ENCODE peak calls at places on chromosomes 13 and 19, in five cellular contexts. G is tibial artery, I is colonic mucosa, V is aorta, D is OCI-LY7. Y is an unnamed sample. For H3K9me3, the result is how much of the 10 kb centered on the place peaks cover.

GRCh38 chr13:49560270-49561063 is 24.9 kb downstream of the RCBTB1 start:
- DNase-seq in I (no peak), D (no peak), G (no peak), V (no peak), Y (peak)

GRCh38 chr13:61128850-61129645 is 286.6 kb downstream of the PCDH20 start:
- DNase-seq in D (no peak), I (no peak), G (no peak), V (no peak), Y (no peak)

GRCh38 chr13:110382229-110382628 is 75.1 kb downstream of the COL4A2 start:
- DNase-seq in G (no peak), I (no peak), V (no peak), D (no peak), Y (no peak)

GRCh38 chr13:19305434-19305833 is 123.8 kb upstream of the TUBA3C start:
- DNase-seq in D (no peak), V (peak), G (no peak), I (no peak), Y (no peak)

GRCh38 chr13:39038569-39038898 is 278 bp downstream of the NHLRC3 start:
- DNase-seq in G (no peak), D (peak), I (peak), V (no peak), Y (no peak)

GRCh38 chr13:46951516-46951915 is 54.7 kb upstream of the HTR2A start:
- DNase-seq in G (no peak), D (no peak), I (no peak), V (no peak), Y (no peak)

GRCh38 chr19:4575978-4576933 is 16.8 kb upstream of the SEMA6B start:
- DNase-seq in I (peak), G (peak), D (peak), V (peak), Y (peak)

GRCh38 chr19:13959962-13960862 is 7.9 kb downstream of the DCAF15 start:
- DNase-seq in I (no peak), D (no peak), G (no peak), V (peak), Y (no peak)

GRCh38 chr13:51130348-51130747 is 19.3 kb upstream of the C13orf42 start:
- DNase-seq in V (no peak), I (no peak), D (no peak), G (no peak), Y (no peak)

GRCh38 chr13:67299072-67299635 is 69.0 kb upstream of the PCDH9 start:
- DNase-seq in G (no peak), V (no peak), D (no peak), I (no peak), Y (no peak)

GRCh38 chr19:45782820-45783785 is 813 bp upstream of the DMPK start:
- DNase-seq in D (no peak), G (peak), V (peak), I (no peak), Y (no peak)

GRCh38 chr13:95368998-95369397 is 67.7 kb upstream of the ABCC4 start:
- DNase-seq in V (no peak), I (no peak), G (no peak), D (no peak), Y (no peak)

GRCh38 chr13:32746474-32746873 is 160.2 kb downstream of the PDS5B start:
- DNase-seq in D (no peak), G (no peak), I (no peak), V (no peak), Y (no peak)

DNA sequence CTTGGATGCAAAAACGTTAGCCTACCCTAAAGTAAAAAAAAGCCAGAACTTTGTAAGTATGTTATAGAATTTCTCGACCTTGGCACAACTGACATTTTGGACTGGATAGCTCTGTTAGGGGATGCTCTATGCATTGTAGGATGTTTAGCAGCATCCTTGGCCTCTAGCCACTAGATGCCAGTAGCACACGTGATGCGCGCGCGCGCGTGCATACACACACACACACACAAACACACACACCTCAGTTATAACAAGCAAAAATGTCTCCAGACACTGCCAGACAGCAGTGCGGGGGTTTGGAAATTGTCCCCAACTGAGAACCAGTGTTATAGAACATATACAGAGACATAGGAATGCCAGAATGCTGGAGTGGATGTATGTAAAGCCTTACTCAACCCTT is 17.2 kb downstream of the ZNF226 start:
- DNase-seq in G (no peak), V (no peak), D (peak), I (no peak), Y (no peak)
- H3K9me3 ChIP-seq in G (half or more), V (under half), D (under half), I (under half), Y (half or more)

DNA sequence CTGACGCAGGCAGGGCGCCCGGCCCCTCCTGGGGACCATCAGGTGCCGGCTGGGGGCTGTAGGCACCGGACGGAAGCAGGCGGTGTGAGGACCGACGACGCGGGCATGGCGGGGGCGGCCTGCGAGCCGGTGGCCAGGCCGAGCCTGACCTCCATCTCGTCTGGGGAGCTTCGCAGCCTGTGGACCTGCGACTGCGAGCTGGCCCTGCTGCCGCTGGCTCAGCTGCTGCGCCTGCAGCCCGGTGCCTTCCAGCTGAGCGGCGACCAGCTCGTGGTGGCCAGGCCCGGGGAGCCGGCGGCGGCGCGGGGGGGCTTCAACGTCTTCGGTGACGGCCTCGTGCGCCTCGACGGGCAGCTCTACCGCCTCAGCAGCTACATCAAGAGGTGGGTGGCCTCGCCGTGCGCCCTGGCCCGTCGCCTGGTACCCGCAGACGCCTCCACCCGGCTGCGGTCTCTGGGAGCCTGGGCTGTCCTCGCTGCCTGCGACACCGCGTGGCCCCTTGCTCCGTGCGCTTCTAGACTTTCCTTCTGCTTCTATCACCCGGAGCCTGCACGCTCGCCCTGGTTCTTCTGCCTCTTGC is 430 bp downstream of the MEDAG start:
- DNase-seq in G (no peak), V (peak), I (no peak), D (no peak), Y (no peak)
- H3K4me3 ChIP-seq in G (peak), V (peak), I (peak), D (no peak), Y (peak)

DNA sequence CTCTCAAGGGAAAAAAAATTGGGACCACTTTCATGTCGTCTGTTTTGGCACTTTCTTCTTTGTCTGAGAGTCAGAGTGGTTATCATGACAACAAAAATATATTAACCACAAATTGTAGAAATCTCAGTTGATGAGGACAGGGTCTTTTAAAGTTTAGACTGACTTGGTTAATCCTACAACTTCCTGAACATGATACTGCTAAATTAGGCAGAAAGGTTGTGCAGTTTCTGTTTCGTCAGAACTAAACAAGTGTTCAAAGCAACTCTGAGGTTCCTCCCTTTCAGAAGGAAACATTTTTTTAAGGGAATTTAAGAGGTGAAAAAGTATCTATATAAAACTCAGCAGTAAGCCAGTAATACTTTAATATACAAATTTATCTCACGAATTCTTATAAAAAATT is 15.3 kb downstream of the KLF5 start:
- DNase-seq in D (no peak), V (no peak), G (no peak), I (peak), Y (no peak)
- H3K9me3 ChIP-seq in D (under half), V (under half), G (under half), I (under half), Y (under half)

GRCh38 chr19:42075364-42075615 is 676 bp upstream of the ZNF574 start:
- DNase-seq in I (no peak), G (no peak), D (no peak), V (no peak), Y (no peak)
- H3K4me3 ChIP-seq in I (peak), G (peak), D (peak), V (peak), Y (peak)

DNA sequence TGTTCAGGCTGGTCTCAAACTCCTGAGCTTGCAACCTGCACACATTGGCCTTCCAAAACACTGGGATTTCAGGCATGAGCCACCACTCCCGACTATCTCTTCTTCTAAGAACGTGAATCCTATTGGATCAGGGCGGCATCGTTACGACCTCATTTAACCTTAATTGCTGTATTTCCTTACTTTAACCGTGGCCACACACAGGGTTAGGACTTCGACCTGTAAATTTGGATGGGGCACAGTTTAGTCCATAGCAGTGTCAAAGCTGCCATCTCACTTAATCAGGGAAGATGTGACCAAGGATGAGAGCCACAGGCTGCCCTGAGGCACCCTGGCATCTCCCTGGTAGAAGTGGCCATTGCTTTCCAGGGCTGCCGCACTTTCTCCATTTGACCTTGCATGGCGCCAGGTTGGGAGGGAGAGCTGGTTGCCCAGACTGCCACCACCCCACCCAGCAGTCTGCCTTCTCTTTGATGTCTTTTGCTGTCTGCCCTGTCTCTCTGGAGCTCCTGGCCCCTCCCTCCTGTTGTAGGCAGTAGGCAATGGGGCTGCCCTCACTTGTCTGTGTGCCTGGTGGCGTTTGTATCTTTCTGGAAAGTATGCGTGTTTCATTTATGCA is 141.3 kb upstream of the RNF113B start:
- DNase-seq in G (no peak), I (no peak), D (no peak), V (no peak), Y (peak)
- H3K9me3 ChIP-seq in G (under half), I (under half), D (under half), V (under half), Y (under half)

GRCh38 chr13:45339399-45339798 is 1.6 kb downstream of the TPT1 start:
- DNase-seq in I (no peak), V (no peak), D (no peak), G (no peak), Y (no peak)

GRCh38 chr13:45335397-45336024 is 5.5 kb downstream of the TPT1 start:
- DNase-seq in I (no peak), V (no peak), D (no peak), G (no peak), Y (no peak)

GRCh38 chr13:45336025-45336800 is 4.8 kb downstream of the TPT1 start:
- DNase-seq in D (no peak), G (no peak), I (no peak), V (no peak), Y (no peak)

GRCh38 chr13:45337803-45338202 is 3.2 kb downstream of the TPT1 start:
- DNase-seq in G (no peak), I (no peak), V (no peak), D (no peak), Y (no peak)

DNA sequence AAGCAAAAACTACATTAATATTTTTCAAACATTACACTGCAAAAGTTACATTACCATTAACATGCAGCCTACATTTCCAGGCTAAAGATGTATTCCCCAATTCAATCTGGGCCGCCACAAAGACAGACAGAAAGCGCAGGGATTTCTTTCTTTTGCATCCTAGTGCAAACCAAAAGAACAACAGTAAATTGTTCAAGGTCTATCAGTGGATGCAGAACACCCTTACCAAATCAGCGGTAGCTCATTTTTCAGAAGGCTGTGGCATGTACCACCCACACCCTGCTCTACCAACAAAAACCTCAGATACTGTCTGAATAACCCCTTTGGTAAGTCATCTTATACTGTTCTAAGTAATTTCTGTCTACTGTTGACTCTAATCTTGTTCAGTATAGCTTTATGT is 3.6 kb downstream of the TPT1 start:
- DNase-seq in I (no peak), V (no peak), D (no peak), G (no peak), Y (no peak)
- H3K4me3 ChIP-seq in I (no peak), V (no peak), D (peak), G (no peak), Y (no peak)